ENCODE peak calls at places on chromosomes 3 and 15, in six cellular contexts. Q is cardiac muscle cell, L is heart left ventricle, P is fibroblast of lung, O is trophoblast cell, D is uterus. R is an unnamed sample. For H3K4me1, the result is how much of the 10 kb centered on the place peaks cover.

GRCh38 chr15:36831915-36832310 is 252.5 kb downstream of the CDIN1 start:
- DNase-seq in Q (no peak), L (no peak), P (no peak), O (peak), D (no peak), R (no peak)

GRCh38 chr15:68418611-68419161 is 13.3 kb downstream of the ITGA11 start:
- DNase-seq in Q (peak), L (no peak), P (peak), O (no peak), D (peak), R (no peak)

GRCh38 chr15:57237282-57237642 is 139.0 kb upstream of the CGNL1 start:
- DNase-seq in Q (no peak), L (no peak), P (no peak), O (no peak), D (no peak), R (no peak)

GRCh38 chr3:186181901-186182300 is 73.0 kb upstream of the ETV5 start:
- DNase-seq in Q (no peak), L (no peak), P (no peak), O (no peak), D (no peak), R (no peak)

GRCh38 chr3:127742580-127742979 is 69.8 kb downstream of the ABTB1 start:
- DNase-seq in Q (no peak), L (no peak), P (no peak), O (no peak), D (no peak), R (no peak)

GRCh38 chr3:12588674-12589054 is 31.8 kb downstream of the MKRN2 start:
- DNase-seq in Q (no peak), L (no peak), P (no peak), O (no peak), D (no peak), R (no peak)

GRCh38 chr15:73232771-73233170 is 136.0 kb downstream of the HCN4 start:
- DNase-seq in Q (no peak), L (no peak), P (no peak), O (no peak), D (no peak), R (no peak)

GRCh38 chr15:78044407-78045155 is 32.9 kb downstream of the TBC1D2B start:
- DNase-seq in Q (peak), L (no peak), P (no peak), O (peak), D (no peak), R (no peak)

GRCh38 chr3:160793853-160794252 is 37.8 kb downstream of the PPM1L start:
- DNase-seq in Q (no peak), L (no peak), P (no peak), O (no peak), D (no peak), R (no peak)
- H3K4me1 ChIP-seq in Q (under half), L (under half), P (under half), O (under half), D (under half), R (under half)

DNA sequence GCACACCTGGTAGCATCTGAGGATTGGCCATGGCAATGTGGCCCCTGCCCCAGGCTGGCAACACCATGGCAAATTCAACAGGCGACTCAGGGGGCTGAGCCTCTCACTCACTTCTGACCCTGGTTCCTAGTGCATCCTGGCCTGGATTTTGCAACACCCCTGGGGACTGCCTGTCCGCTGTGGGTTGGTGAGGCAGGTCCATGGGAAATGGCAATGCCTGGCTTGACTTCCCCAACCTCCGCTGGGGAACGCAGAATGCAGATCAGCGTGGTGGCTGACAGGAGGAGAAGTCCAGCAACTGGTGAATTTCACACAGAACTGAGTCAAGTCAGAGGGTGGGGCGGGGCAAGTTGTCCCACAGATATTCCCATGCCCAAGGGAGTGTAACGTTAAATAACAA is 3.9 kb upstream of the PSTPIP1 start:
- DNase-seq in Q (no peak), L (no peak), P (no peak), O (no peak), D (no peak), R (no peak)
- H3K4me1 ChIP-seq in Q (under half), L (under half), P (under half), O (under half), D (under half), R (under half)

DNA sequence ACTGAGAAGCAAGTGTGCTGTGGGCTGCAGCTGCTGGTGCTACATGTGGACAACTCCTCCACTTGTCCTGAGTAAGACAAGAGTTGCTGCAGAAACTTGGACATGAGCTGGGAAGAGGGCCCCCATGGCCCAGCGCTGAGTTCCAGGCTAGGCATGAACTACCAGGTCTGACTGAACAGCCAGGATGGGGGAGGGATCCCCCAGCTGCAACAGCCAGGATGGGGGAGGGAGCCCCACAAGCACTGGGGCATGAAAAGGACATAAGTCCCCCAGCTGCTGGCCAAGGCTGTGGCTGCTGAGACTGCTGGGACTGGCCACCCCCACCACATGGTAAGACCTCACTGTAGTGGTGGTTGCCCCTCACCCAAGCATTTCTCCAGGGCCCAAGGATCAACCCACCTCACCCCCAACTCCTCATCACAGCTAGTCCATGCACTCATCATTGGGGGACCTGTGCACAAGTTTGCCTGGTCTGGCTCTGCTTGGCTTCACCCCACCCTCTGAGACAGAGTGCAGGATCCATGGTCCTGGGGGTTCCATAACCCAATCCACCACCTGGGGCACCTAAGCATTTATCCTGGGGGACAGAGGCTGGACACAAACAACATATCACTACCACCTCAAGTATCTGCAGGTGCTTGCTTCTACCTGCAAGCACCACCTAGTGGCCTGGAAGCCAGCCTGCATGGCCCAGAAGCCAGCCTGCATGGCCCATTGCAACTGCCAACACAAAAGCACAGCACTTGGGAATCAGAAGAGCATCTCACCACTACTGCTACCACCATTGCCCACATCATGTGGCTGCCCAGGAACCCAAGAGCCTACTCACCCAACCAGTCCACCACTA is 84.5 kb upstream of the STT3B start:
- DNase-seq in Q (peak), L (no peak), P (no peak), O (peak), D (no peak), R (peak)
- H3K4me1 ChIP-seq in Q (under half), L (under half), P (under half), O (under half), D (under half), R (under half)

DNA sequence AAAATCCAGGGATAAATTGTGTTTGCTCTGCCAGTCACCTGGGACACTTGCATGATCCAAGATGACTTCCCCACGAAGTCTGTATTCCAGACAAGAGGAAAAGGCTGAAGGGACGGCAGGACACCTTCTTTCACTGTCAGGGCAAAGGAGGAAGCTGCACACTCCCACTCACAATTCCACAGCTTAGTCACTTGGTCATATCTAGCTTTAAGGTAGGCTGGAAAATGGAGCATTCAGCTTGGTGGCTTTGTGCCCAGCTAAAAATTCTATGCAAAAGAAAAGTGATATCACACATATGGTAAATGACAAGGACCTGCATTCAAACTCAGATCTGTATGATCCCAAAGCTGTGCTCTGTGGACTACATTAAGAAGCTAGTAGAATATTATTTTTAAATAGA is 109.2 kb upstream of the TPM1 start:
- DNase-seq in Q (no peak), L (no peak), P (peak), O (no peak), D (no peak), R (no peak)
- H3K4me1 ChIP-seq in Q (under half), L (under half), P (under half), O (under half), D (under half), R (under half)

GRCh38 chr3:46939578-46940405 is 36.8 kb downstream of the CCDC12 start:
- DNase-seq in Q (no peak), L (no peak), P (no peak), O (no peak), D (no peak), R (no peak)
- H3K4me1 ChIP-seq in Q (half or more), L (under half), P (under half), O (under half), D (under half), R (half or more)

GRCh38 chr3:111850481-111850880 is 8.6 kb upstream of the PHLDB2 start:
- DNase-seq in Q (peak), L (no peak), P (peak), O (no peak), D (no peak), R (no peak)
- H3K4me1 ChIP-seq in Q (under half), L (under half), P (under half), O (under half), D (under half), R (under half)

GRCh38 chr15:98567951-98568350 is 80.4 kb upstream of the IGF1R start:
- DNase-seq in Q (peak), L (no peak), P (peak), O (peak), D (no peak), R (no peak)
- H3K4me1 ChIP-seq in Q (under half), L (under half), P (under half), O (under half), D (under half), R (under half)

DNA sequence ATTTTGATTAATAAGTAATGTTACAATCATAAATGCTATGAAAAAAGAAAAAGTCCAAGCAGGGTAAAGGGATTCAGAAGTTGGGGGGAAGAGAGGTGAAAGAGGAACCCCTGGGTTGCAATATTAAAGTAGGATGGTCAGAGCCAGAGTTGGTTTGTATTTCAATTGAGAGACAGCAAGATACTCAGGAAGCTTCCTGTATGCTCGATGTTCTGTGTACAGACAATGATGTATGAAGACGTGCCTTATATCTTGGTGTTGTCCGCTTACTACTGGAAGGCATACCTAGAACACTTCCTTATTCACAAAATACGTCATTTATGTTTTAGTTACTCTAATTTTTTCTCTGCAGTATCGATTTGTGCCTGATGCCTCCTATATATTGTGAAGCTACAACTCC is 87.6 kb downstream of the TBL1XR1 start:
- DNase-seq in Q (no peak), L (no peak), P (no peak), O (no peak), D (no peak), R (no peak)
- H3K4me1 ChIP-seq in Q (under half), L (under half), P (under half), O (under half), D (under half), R (under half)